ENCODE peak calls at places on chromosome 10, in six cellular contexts. K, C, U, Q, Y and P are unnamed samples.

GRCh38 chr10:132848951-132849545 is 63.1 kb upstream of the NKX6-2 start:
- DNase-seq in K (no peak), C (no peak), U (no peak), Q (no peak), Y (no peak), P (no peak)

GRCh38 chr10:12547301-12547771 is 198.0 kb downstream of the CAMK1D start:
- DNase-seq in K (no peak), C (no peak), U (peak), Q (no peak), Y (no peak), P (no peak)

GRCh38 chr10:114623661-114624294 is 34.3 kb downstream of the ABLIM1 start:
- DNase-seq in K (peak), C (no peak), U (peak), Q (no peak), Y (no peak), P (peak)

GRCh38 chr10:110209926-110210662 is 2.7 kb downstream of the MXI1 start:
- DNase-seq in K (no peak), C (no peak), U (no peak), Q (peak), Y (peak), P (no peak)

GRCh38 chr10:51683031-51683830 is 16.2 kb downstream of the CSTF2T start:
- DNase-seq in K (peak), C (no peak), U (no peak), Q (no peak), Y (no peak), P (no peak)

GRCh38 chr10:31664803-31665202 is 263.8 kb downstream of the ARHGAP12 start:
- DNase-seq in K (no peak), C (no peak), U (no peak), Q (no peak), Y (no peak), P (no peak)

GRCh38 chr10:50392966-50393718 is 141.8 kb upstream of the ASAH2 start:
- DNase-seq in K (no peak), C (no peak), U (no peak), Q (no peak), Y (no peak), P (no peak)

GRCh38 chr10:131928248-131929095 is 27.7 kb downstream of the PPP2R2D start:
- DNase-seq in K (no peak), C (no peak), U (no peak), Q (no peak), Y (peak), P (no peak)

GRCh38 chr10:102410427-102411073 is 8.0 kb downstream of the PSD start:
- DNase-seq in K (no peak), C (no peak), U (no peak), Q (peak), Y (peak), P (no peak)

GRCh38 chr10:77872151-77872946 is 54.2 kb downstream of the DLG5 start:
- DNase-seq in K (no peak), C (no peak), U (no peak), Q (no peak), Y (no peak), P (no peak)